ENCODE peak calls at places on chromosomes 2 and 18, in ten cellular contexts. R is cardiac fibroblast, B is GM20000, Q is WERI-Rb-1, L is B cell, C is T-helper 1 cell, K is left kidney, I is 8988T, U is ureter, P is NCI-H2171. O is an unnamed sample.

GRCh38 chr2:132656213-132656612 is 13.8 kb downstream of the LYPD1 start:
- DNase-seq in P (no peak), I (no peak), R (no peak), B (no peak), Q (no peak), L (no peak), C (no peak), K (no peak), U (no peak), O (no peak)

GRCh38 chr2:219176818-219177593 is at the start of gene CNPPD1:
- DNase-seq in L (peak; percentile 93), I (peak; percentile 80), U (peak; percentile 90), K (peak; percentile 94), C (peak; percentile 77), Q (peak; percentile 88), R (peak; percentile 87), P (peak; percentile 78), B (peak; percentile 95), O (peak; percentile 87)

GRCh38 chr2:185857676-185858075 is 119.1 kb downstream of the FSIP2 start:
- DNase-seq in B (no peak), I (no peak), U (no peak), C (no peak), P (no peak), R (no peak), K (no peak), Q (no peak), L (no peak), O (no peak)

GRCh38 chr2:127901339-127902072 is 15.8 kb upstream of the AMMECR1L start:
- DNase-seq in L (no peak), I (no peak), P (no peak), Q (no peak), R (peak; percentile 75), U (no peak), B (no peak), K (no peak), C (no peak), O (no peak)

GRCh38 chr2:222892321-222892720 is 31.5 kb downstream of the ACSL3 start:
- DNase-seq in B (no peak), I (no peak), P (no peak), C (no peak), Q (no peak), L (no peak), R (peak; percentile 62), U (no peak), K (no peak), O (no peak)

GRCh38 chr2:114167799-114168198 is 274.6 kb upstream of the DPP10 start:
- DNase-seq in P (no peak), B (no peak), R (no peak), L (no peak), K (no peak), C (no peak), Q (no peak), U (no peak), I (no peak), O (no peak)

GRCh38 chr2:163044116-163044515 is 205.5 kb upstream of the KCNH7 start:
- DNase-seq in C (no peak), P (no peak), L (no peak), B (no peak), R (no peak), Q (no peak), K (no peak), U (no peak), I (no peak), O (no peak)

GRCh38 chr2:66700181-66700686 is 265.3 kb downstream of the MEIS1 start:
- DNase-seq in I (no peak), U (no peak), K (peak; percentile 95), R (no peak), B (no peak), P (no peak), C (no peak), L (no peak), Q (no peak), O (no peak)

GRCh38 chr2:1997976-1998375 is 253.7 kb upstream of the PXDN start:
- DNase-seq in I (no peak), C (no peak), R (no peak), K (no peak), B (no peak), Q (no peak), P (no peak), L (no peak), U (no peak), O (no peak)

GRCh38 chr2:145845207-145845894 is 1325.4 kb upstream of the ZEB2 start:
- DNase-seq in L (no peak), P (peak; percentile 39), K (no peak), C (no peak), I (no peak), R (peak; percentile 59), U (no peak), B (no peak), Q (no peak), O (no peak)

GRCh38 chr2:198546091-198546490 is 741.7 kb downstream of the PLCL1 start:
- DNase-seq in U (no peak), C (no peak), B (no peak), I (no peak), P (no peak), K (peak; percentile 16), R (no peak), Q (no peak), L (no peak), O (no peak)

GRCh38 chr2:195559431-195559914 is 97.6 kb upstream of the SLC39A10 start:
- DNase-seq in C (peak; percentile 82), Q (no peak), U (no peak), B (peak; percentile 82), P (no peak), R (peak; percentile 93), K (peak; percentile 60), I (no peak), L (peak; percentile 59), O (peak; percentile 82)

GRCh38 chr2:203650860-203651613 is 55.4 kb upstream of the CD28 start:
- DNase-seq in Q (no peak), L (no peak), K (peak; percentile 32), U (no peak), R (peak; percentile 81), I (no peak), P (peak; percentile 6), C (no peak), B (no peak), O (no peak)

GRCh38 chr2:51734115-51734514 is 702.2 kb upstream of the NRXN1 start:
- DNase-seq in R (peak; percentile 55), K (no peak), B (no peak), Q (no peak), C (no peak), U (no peak), I (no peak), P (no peak), L (no peak), O (no peak)

GRCh38 chr2:113052767-113053166 is at the start of gene IL36B:
- DNase-seq in I (no peak), C (no peak), U (no peak), L (no peak), P (no peak), B (no peak), Q (no peak), K (no peak), R (no peak), O (no peak)

GRCh38 chr18:43692291-43692690 is 415.0 kb upstream of the SYT4 start:
- DNase-seq in K (no peak), I (no peak), C (no peak), U (no peak), B (no peak), Q (no peak), P (no peak), L (no peak), R (peak; percentile 3), O (no peak)

GRCh38 chr2:109331864-109332848 is 203.2 kb downstream of the SH3RF3 start:
- DNase-seq in K (peak; percentile 28), B (no peak), L (no peak), U (peak; percentile 59), R (peak; percentile 82), C (no peak), Q (no peak), P (peak; percentile 36), I (peak; percentile 60), O (peak; percentile 15)

GRCh38 chr2:42810971-42811865 is 18.8 kb upstream of the HAAO start:
- DNase-seq in Q (peak; percentile 60), B (peak; percentile 63), U (peak; percentile 69), K (peak; percentile 88), C (peak; percentile 28), P (peak; percentile 52), L (peak; percentile 70), I (peak; percentile 41), R (peak; percentile 75), O (no peak)

GRCh38 chr2:69948032-69948962 is 13.1 kb downstream of the ASPRV1 start:
- DNase-seq in R (no peak), I (no peak), K (peak; percentile 68), P (no peak), L (no peak), U (no peak), B (no peak), C (no peak), Q (peak; percentile 24), O (no peak)

GRCh38 chr2:37773354-37773753 is 101.9 kb upstream of the CDC42EP3 start:
- DNase-seq in C (no peak), P (peak; percentile 39), L (no peak), U (no peak), Q (peak; percentile 75), I (no peak), R (no peak), B (no peak), K (peak; percentile 29), O (no peak)

GRCh38 chr2:45009928-45010705 is 865 bp upstream of the SIX2 start:
- DNase-seq in U (peak; percentile 75), B (no peak), L (peak; percentile 61), K (peak; percentile 94), P (peak; percentile 20), R (peak; percentile 97), Q (peak; percentile 33), I (peak; percentile 84), C (no peak), O (no peak)

GRCh38 chr2:33215299-33215698 is 261.1 kb upstream of the RASGRP3 start:
- DNase-seq in P (peak; percentile 60), B (no peak), R (peak; percentile 85), Q (peak; percentile 15), L (no peak), K (no peak), U (peak; percentile 53), I (no peak), C (no peak), O (no peak)

GRCh38 chr18:29226201-29226600 is 1049.3 kb upstream of the CDH2 start:
- DNase-seq in I (no peak), R (peak; percentile 19), P (no peak), K (no peak), Q (no peak), C (no peak), U (no peak), L (no peak), B (no peak), O (no peak)

GRCh38 chr2:12479042-12479601 is 237.6 kb upstream of the TRIB2 start:
- DNase-seq in R (no peak), P (no peak), C (no peak), K (no peak), Q (no peak), L (no peak), B (no peak), I (no peak), U (no peak), O (no peak)

GRCh38 chr2:240517342-240517741 is 40.4 kb downstream of the ANKMY1 start:
- DNase-seq in P (no peak), C (no peak), R (no peak), B (no peak), U (no peak), L (no peak), K (no peak), Q (no peak), I (no peak), O (no peak)

GRCh38 chr2:64766841-64767669 is 113.3 kb upstream of the SERTAD2 start:
- DNase-seq in C (no peak), P (no peak), L (peak; percentile 44), U (no peak), Q (no peak), R (peak; percentile 60), B (peak; percentile 56), I (no peak), K (no peak), O (no peak)

GRCh38 chr2:241843321-241844065 is 15.2 kb downstream of the PDCD1 start:
- DNase-seq in I (no peak), C (no peak), B (no peak), P (no peak), L (peak; percentile 45), U (peak; percentile 45), Q (no peak), R (no peak), K (no peak), O (no peak)

GRCh38 chr2:86616502-86616901 is 7.2 kb downstream of the RNF103 start:
- DNase-seq in C (no peak), R (no peak), U (no peak), I (no peak), Q (no peak), P (no peak), K (no peak), B (no peak), L (no peak), O (no peak)